ENCODE peak calls at places on chromosomes 16 and 17, in seven cellular contexts. X is substantia nigra, E is caudate nucleus, C is thoracic aorta, N is GM23248, K is H9, B is right cardiac atrium. R is an unnamed sample.

GRCh38 chr16:89443727-89444084 is 46.7 kb downstream of the ANKRD11 start:
- DNase-seq in X (no peak), E (no peak), C (no peak), N (no peak), K (no peak), B (peak), R (no peak)

GRCh38 chr17:21059761-21060160 is 16.9 kb upstream of the USP22 start:
- DNase-seq in X (no peak), E (no peak), C (no peak), N (no peak), K (no peak), B (no peak), R (no peak)

GRCh38 chr17:75610103-75610984 is 22.7 kb downstream of the MYO15B start:
- DNase-seq in X (no peak), E (no peak), C (no peak), N (peak), K (no peak), B (peak), R (no peak)

GRCh38 chr16:65117701-65118448 is 4.0 kb downstream of the CDH11 start:
- DNase-seq in X (peak), E (peak), C (no peak), N (peak), K (peak), B (peak), R (peak)

GRCh38 chr16:1543085-1543896 is 9.8 kb downstream of the TMEM204 start:
- DNase-seq in X (no peak), E (no peak), C (peak), N (peak), K (peak), B (peak), R (no peak)

GRCh38 chr16:29826342-29826695 is 6.1 kb downstream of the MVP start:
- DNase-seq in X (no peak), E (no peak), C (no peak), N (no peak), K (no peak), B (no peak), R (no peak)

GRCh38 chr16:3789375-3790067 is 72.2 kb upstream of the TRAP1 start:
- DNase-seq in X (no peak), E (no peak), C (no peak), N (no peak), K (no peak), B (no peak), R (no peak)

GRCh38 chr16:88651276-88651988 is 579 bp upstream of the CYBA start:
- DNase-seq in X (no peak), E (no peak), C (no peak), N (no peak), K (peak), B (peak), R (no peak)

GRCh38 chr16:57266531-57267268 is 17.8 kb downstream of the PLLP start:
- DNase-seq in X (no peak), E (no peak), C (no peak), N (no peak), K (no peak), B (no peak), R (no peak)

GRCh38 chr16:106623-107324 is 28.7 kb downstream of the MPG start:
- DNase-seq in X (no peak), E (peak), C (no peak), N (peak), K (peak), B (no peak), R (no peak)

DNA sequence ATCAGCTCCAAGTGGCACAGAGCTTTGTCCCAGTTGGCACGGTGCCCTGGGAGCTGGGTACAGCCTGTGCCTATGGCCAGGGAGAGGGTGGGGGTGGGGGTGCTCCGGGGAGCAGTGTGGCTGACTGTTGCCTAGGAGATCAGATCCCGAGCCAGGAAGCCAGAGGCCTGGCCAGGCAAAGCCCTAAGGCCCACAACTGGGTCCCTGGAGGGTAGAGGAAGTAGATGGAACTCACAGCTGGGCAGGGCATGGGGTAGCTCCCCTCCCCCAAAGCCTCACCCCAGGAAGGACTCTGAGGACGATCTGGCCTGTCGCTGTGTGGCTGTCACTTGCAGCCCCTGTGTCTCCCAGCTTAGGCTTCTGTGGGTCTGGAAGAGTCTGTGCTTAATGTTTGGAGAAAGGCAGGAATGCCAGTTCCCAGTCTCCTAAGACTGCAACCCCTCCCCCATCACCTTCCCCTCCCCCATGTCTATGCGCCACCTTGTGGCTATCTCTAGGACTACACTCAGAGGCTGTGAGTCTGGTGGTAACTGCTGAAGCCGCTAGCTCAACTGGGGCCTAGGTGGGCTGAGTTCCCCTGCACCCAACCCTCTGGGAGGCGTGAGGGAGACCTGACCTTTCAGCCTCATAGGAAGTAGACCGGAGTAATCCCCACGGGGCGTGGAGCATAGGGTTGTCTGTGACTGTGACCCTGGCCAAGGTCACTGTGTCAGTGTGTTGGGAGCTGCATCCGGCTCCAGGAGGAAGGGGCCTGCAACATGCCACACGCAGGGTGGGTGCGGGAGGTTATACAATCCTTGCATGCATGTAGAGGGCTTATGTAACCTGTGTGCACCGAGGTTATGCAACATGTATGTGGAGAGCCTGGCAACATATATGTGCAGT is 12.7 kb downstream of the THRA start:
- DNase-seq in X (peak), E (peak), C (peak), N (peak), K (peak), B (peak), R (no peak)
- H3K27ac ChIP-seq in X (peak), E (peak), C (peak), N (no peak), K (no peak), B (peak), R (no peak)

GRCh38 chr16:85564277-85565051 is 48.7 kb upstream of the GSE1 start:
- DNase-seq in X (no peak), E (no peak), C (no peak), N (no peak), K (no peak), B (peak), R (no peak)

GRCh38 chr16:85562102-85562786 is 50.9 kb upstream of the GSE1 start:
- DNase-seq in X (no peak), E (no peak), C (no peak), N (no peak), K (no peak), B (peak), R (no peak)

GRCh38 chr16:85565340-85565739 is 47.8 kb upstream of the GSE1 start:
- DNase-seq in X (no peak), E (no peak), C (no peak), N (no peak), K (no peak), B (no peak), R (no peak)

GRCh38 chr16:85563031-85563430 is 50.1 kb upstream of the GSE1 start:
- DNase-seq in X (no peak), E (no peak), C (no peak), N (no peak), K (no peak), B (no peak), R (no peak)

DNA sequence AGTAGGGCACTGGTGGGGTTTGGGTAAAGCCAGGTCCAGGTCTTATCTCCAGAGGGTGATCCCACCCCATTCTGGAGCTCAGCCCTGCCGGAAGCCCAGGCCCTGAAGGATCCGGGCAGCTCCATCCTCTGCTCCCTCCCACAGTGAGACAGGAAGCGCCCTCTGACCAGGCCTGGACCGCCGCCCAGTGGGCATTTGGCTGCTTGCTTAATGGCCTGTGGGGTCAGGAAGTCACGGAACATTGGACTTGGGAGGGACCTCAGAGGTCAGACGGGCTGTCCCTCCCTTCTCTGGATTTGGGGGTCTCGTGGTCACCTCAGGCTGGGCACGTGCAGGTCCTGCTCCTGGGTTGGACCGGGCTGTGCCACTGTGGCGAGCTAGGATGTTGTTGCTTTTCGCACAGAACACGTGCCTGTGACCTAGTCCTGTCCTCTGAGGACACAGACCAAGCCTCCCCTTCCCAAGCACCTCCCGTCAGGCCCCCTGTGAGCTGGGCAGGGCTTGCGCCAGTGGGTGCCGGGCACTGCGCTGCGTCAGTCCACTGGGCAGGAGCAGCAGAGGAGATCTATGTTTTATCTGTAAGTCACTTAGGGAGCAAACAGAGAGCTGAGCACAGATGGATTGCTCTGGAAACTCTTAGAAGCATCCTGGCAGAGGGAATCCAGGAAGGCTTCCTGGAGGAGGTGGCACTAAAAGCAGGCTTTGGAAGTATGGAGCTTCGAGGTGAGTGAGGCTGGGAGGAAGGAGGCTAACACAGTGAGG is 49.4 kb upstream of the GSE1 start:
- DNase-seq in X (no peak), E (no peak), C (no peak), N (no peak), K (no peak), B (peak), R (no peak)
- H3K27ac ChIP-seq in X (no peak), E (peak), C (no peak), N (no peak), K (no peak), B (peak), R (no peak)

GRCh38 chr16:67436640-67437193 is 5.8 kb downstream of the HSD11B2 start:
- DNase-seq in X (no peak), E (no peak), C (no peak), N (no peak), K (no peak), B (no peak), R (no peak)

GRCh38 chr16:67438098-67438791 is 7.3 kb downstream of the HSD11B2 start:
- DNase-seq in X (no peak), E (no peak), C (no peak), N (no peak), K (no peak), B (no peak), R (no peak)

GRCh38 chr16:67437513-67437912 is 6.6 kb downstream of the HSD11B2 start:
- DNase-seq in X (no peak), E (no peak), C (no peak), N (no peak), K (no peak), B (no peak), R (no peak)

GRCh38 chr16:67433131-67433719 is 2.3 kb downstream of the HSD11B2 start:
- DNase-seq in X (no peak), E (no peak), C (no peak), N (no peak), K (no peak), B (no peak), R (no peak)

GRCh38 chr16:67435758-67436164 is 4.8 kb downstream of the HSD11B2 start:
- DNase-seq in X (no peak), E (no peak), C (no peak), N (no peak), K (no peak), B (no peak), R (no peak)
- H3K27ac ChIP-seq in X (no peak), E (no peak), C (no peak), N (no peak), K (no peak), B (no peak), R (no peak)

GRCh38 chr17:80793421-80793820 is 198.2 kb upstream of the CHMP6 start:
- DNase-seq in X (no peak), E (no peak), C (no peak), N (no peak), K (no peak), B (no peak), R (no peak)
- H3K27ac ChIP-seq in X (no peak), E (no peak), C (no peak), N (no peak), K (no peak), B (no peak), R (no peak)

DNA sequence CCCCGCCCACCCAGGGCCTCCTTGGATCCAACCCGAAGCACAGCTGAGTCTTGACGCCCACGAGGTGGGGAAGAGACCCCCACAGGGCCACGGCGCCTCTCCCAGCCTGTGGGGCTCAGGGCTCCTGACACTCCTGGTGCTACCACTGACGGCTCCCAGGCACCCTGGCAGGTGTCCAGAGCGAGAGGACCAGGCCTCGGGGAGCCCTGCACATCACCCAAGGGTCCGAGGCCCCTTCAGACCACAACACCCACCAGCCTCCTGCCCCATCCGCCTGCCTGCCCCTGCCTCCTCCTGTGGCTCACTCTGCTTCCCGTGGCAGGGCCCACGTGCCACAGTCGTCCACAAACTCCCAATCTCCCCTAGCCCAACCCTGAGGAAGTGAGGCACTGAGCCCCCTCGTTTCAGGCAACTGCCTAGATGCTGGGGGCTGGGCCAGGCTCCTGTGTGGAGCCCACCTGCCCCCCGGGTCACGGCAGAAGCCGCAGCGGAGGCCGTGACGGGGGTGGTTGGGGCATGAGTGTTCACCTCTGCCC is 28.3 kb upstream of the AATK start:
- DNase-seq in X (no peak), E (no peak), C (no peak), N (no peak), K (no peak), B (no peak), R (no peak)
- H3K27ac ChIP-seq in X (no peak), E (no peak), C (no peak), N (no peak), K (no peak), B (no peak), R (no peak)

GRCh38 chr16:66264311-66265105 is 102.0 kb upstream of the CDH5 start:
- DNase-seq in X (no peak), E (no peak), C (no peak), N (no peak), K (no peak), B (no peak), R (no peak)
- H3K27ac ChIP-seq in X (no peak), E (no peak), C (no peak), N (no peak), K (no peak), B (no peak), R (no peak)